ENCODE peak calls at places on chromosomes 6 and 20, in ten cellular contexts. One of them, this sample, is unnamed.
A peak's percentile ranks its signal among the peaks of the same experiment; 100 is the strongest.

GRCh38 chr20:48720256-48721020 is 107.4 kb downstream of the PREX1 start:
- DNase-seq in upper lobe of left lung: no peak
- DNase-seq in effector memory CD8-positive, alpha-beta T cell: no peak
- DNase-seq in NCI-H1417 treated with DMSO at 0.1 percent for 48 hours: no peak
- DNase-seq in activated T-cell treated with anti-CD3 and anti-CD28 coated beads, Interleukin-2, amount 50 U/mL, for 72 hours: no peak
- DNase-seq in fibroblast of mammary gland: no peak
- DNase-seq in amygdala: no peak
- DNase-seq in NCI-H748 treated with DMSO at 0.1 percent for 48 hours: no peak
- DNase-seq in mammary epithelial cell: no peak
- DNase-seq in HT-29: no peak
- DNase-seq in this sample: peak; percentile 28

GRCh38 chr20:57743450-57744095 is 33.8 kb upstream of the PMEPA1 start:
- DNase-seq in upper lobe of left lung: no peak
- DNase-seq in effector memory CD8-positive, alpha-beta T cell: no peak
- DNase-seq in NCI-H1417 treated with DMSO at 0.1 percent for 48 hours: no peak
- DNase-seq in activated T-cell treated with anti-CD3 and anti-CD28 coated beads, Interleukin-2, amount 50 U/mL, for 72 hours: no peak
- DNase-seq in fibroblast of mammary gland: no peak
- DNase-seq in amygdala: no peak
- DNase-seq in NCI-H748 treated with DMSO at 0.1 percent for 48 hours: no peak
- DNase-seq in mammary epithelial cell: no peak
- DNase-seq in HT-29: peak; percentile 23
- DNase-seq in this sample: no peak

GRCh38 chr6:42714098-42714761 is 8.2 kb downstream of the PRPH2 start:
- DNase-seq in upper lobe of left lung: no peak
- DNase-seq in effector memory CD8-positive, alpha-beta T cell: no peak
- DNase-seq in NCI-H1417 treated with DMSO at 0.1 percent for 48 hours: no peak
- DNase-seq in activated T-cell treated with anti-CD3 and anti-CD28 coated beads, Interleukin-2, amount 50 U/mL, for 72 hours: no peak
- DNase-seq in fibroblast of mammary gland: peak; percentile 38
- DNase-seq in amygdala: no peak
- DNase-seq in NCI-H748 treated with DMSO at 0.1 percent for 48 hours: no peak
- DNase-seq in mammary epithelial cell: peak; percentile 43
- DNase-seq in HT-29: peak; percentile 18
- DNase-seq in this sample: no peak

GRCh38 chr6:12614468-12614867 is 102.1 kb upstream of the PHACTR1 start:
- DNase-seq in upper lobe of left lung: no peak
- DNase-seq in effector memory CD8-positive, alpha-beta T cell: no peak
- DNase-seq in NCI-H1417 treated with DMSO at 0.1 percent for 48 hours: no peak
- DNase-seq in activated T-cell treated with anti-CD3 and anti-CD28 coated beads, Interleukin-2, amount 50 U/mL, for 72 hours: no peak
- DNase-seq in fibroblast of mammary gland: no peak
- DNase-seq in amygdala: no peak
- DNase-seq in NCI-H748 treated with DMSO at 0.1 percent for 48 hours: no peak
- DNase-seq in mammary epithelial cell: no peak
- DNase-seq in HT-29: no peak
- DNase-seq in this sample: no peak

GRCh38 chr20:63736893-63737689 is 627 bp downstream of the LIME1 start:
- DNase-seq in upper lobe of left lung: no peak
- DNase-seq in effector memory CD8-positive, alpha-beta T cell: peak; percentile 53
- DNase-seq in NCI-H1417 treated with DMSO at 0.1 percent for 48 hours: no peak
- DNase-seq in activated T-cell treated with anti-CD3 and anti-CD28 coated beads, Interleukin-2, amount 50 U/mL, for 72 hours: peak; percentile 57
- DNase-seq in fibroblast of mammary gland: no peak
- DNase-seq in amygdala: no peak
- DNase-seq in NCI-H748 treated with DMSO at 0.1 percent for 48 hours: no peak
- DNase-seq in mammary epithelial cell: no peak
- DNase-seq in HT-29: peak; percentile 77
- DNase-seq in this sample: peak; percentile 69

GRCh38 chr20:13458860-13459451 is 179.8 kb downstream of the TASP1 start:
- DNase-seq in upper lobe of left lung: peak; percentile 25
- DNase-seq in effector memory CD8-positive, alpha-beta T cell: no peak
- DNase-seq in NCI-H1417 treated with DMSO at 0.1 percent for 48 hours: no peak
- DNase-seq in activated T-cell treated with anti-CD3 and anti-CD28 coated beads, Interleukin-2, amount 50 U/mL, for 72 hours: peak; percentile 16
- DNase-seq in fibroblast of mammary gland: peak; percentile 59
- DNase-seq in amygdala: no peak
- DNase-seq in NCI-H748 treated with DMSO at 0.1 percent for 48 hours: peak; percentile 47
- DNase-seq in mammary epithelial cell: peak; percentile 35
- DNase-seq in HT-29: peak; percentile 48
- DNase-seq in this sample: no peak

GRCh38 chr6:118893095-118893881 is 664 bp upstream of the ASF1A start:
- DNase-seq in upper lobe of left lung: peak; percentile 23
- DNase-seq in effector memory CD8-positive, alpha-beta T cell: peak; percentile 51
- DNase-seq in NCI-H1417 treated with DMSO at 0.1 percent for 48 hours: peak; percentile 81
- DNase-seq in activated T-cell treated with anti-CD3 and anti-CD28 coated beads, Interleukin-2, amount 50 U/mL, for 72 hours: no peak
- DNase-seq in fibroblast of mammary gland: peak; percentile 75
- DNase-seq in amygdala: no peak
- DNase-seq in NCI-H748 treated with DMSO at 0.1 percent for 48 hours: peak; percentile 59
- DNase-seq in mammary epithelial cell: peak; percentile 62
- DNase-seq in HT-29: peak; percentile 63
- DNase-seq in this sample: no peak

GRCh38 chr20:47315339-47315662 is 41.2 kb downstream of the ZMYND8 start:
- DNase-seq in upper lobe of left lung: no peak
- DNase-seq in effector memory CD8-positive, alpha-beta T cell: no peak
- DNase-seq in NCI-H1417 treated with DMSO at 0.1 percent for 48 hours: no peak
- DNase-seq in activated T-cell treated with anti-CD3 and anti-CD28 coated beads, Interleukin-2, amount 50 U/mL, for 72 hours: no peak
- DNase-seq in fibroblast of mammary gland: peak; percentile 87
- DNase-seq in amygdala: no peak
- DNase-seq in NCI-H748 treated with DMSO at 0.1 percent for 48 hours: peak; percentile 29
- DNase-seq in mammary epithelial cell: no peak
- DNase-seq in HT-29: no peak
- DNase-seq in this sample: no peak

GRCh38 chr6:47420394-47421371 is 56.9 kb upstream of the CD2AP start:
- DNase-seq in upper lobe of left lung: no peak
- DNase-seq in effector memory CD8-positive, alpha-beta T cell: no peak
- DNase-seq in NCI-H1417 treated with DMSO at 0.1 percent for 48 hours: no peak
- DNase-seq in activated T-cell treated with anti-CD3 and anti-CD28 coated beads, Interleukin-2, amount 50 U/mL, for 72 hours: no peak
- DNase-seq in fibroblast of mammary gland: peak; percentile 34
- DNase-seq in amygdala: no peak
- DNase-seq in NCI-H748 treated with DMSO at 0.1 percent for 48 hours: no peak
- DNase-seq in mammary epithelial cell: peak; percentile 23
- DNase-seq in HT-29: peak; percentile 65
- DNase-seq in this sample: no peak

GRCh38 chr6:157574851-157575424 is 193.9 kb downstream of the ZDHHC14 start:
- DNase-seq in upper lobe of left lung: no peak
- DNase-seq in effector memory CD8-positive, alpha-beta T cell: no peak
- DNase-seq in NCI-H1417 treated with DMSO at 0.1 percent for 48 hours: no peak
- DNase-seq in activated T-cell treated with anti-CD3 and anti-CD28 coated beads, Interleukin-2, amount 50 U/mL, for 72 hours: no peak
- DNase-seq in fibroblast of mammary gland: no peak
- DNase-seq in amygdala: no peak
- DNase-seq in NCI-H748 treated with DMSO at 0.1 percent for 48 hours: no peak
- DNase-seq in mammary epithelial cell: no peak
- DNase-seq in HT-29: no peak
- DNase-seq in this sample: no peak

GRCh38 chr20:325889-326644 is 715 bp downstream of the SOX12 start:
- DNase-seq in upper lobe of left lung: peak; percentile 53
- DNase-seq in effector memory CD8-positive, alpha-beta T cell: peak; percentile 21
- DNase-seq in NCI-H1417 treated with DMSO at 0.1 percent for 48 hours: no peak
- DNase-seq in activated T-cell treated with anti-CD3 and anti-CD28 coated beads, Interleukin-2, amount 50 U/mL, for 72 hours: peak; percentile 64
- DNase-seq in fibroblast of mammary gland: peak; percentile 59
- DNase-seq in amygdala: peak; percentile 61
- DNase-seq in NCI-H748 treated with DMSO at 0.1 percent for 48 hours: peak; percentile 49
- DNase-seq in mammary epithelial cell: peak; percentile 30
- DNase-seq in HT-29: peak; percentile 44
- DNase-seq in this sample: peak; percentile 41